ENCODE peak calls at places on chromosome X, in four cellular contexts. E is SK-N-SH, I is AG04450, F is HEK293T. J is an unnamed sample.

GRCh38 chrX:119698835-119699234 is 5.9 kb upstream of the SEPTIN6 start:
- DNase-seq in E (peak), I (no peak), F (peak), J (peak)

GRCh38 chrX:72573158-72573511 is 492 bp upstream of the HDAC8 start:
- DNase-seq in E (no peak), I (no peak), F (no peak), J (no peak)

GRCh38 chrX:154358011-154358410 is 16.4 kb downstream of the FLNA start:
- DNase-seq in E (no peak), I (no peak), F (no peak), J (no peak)

GRCh38 chrX:22395372-22395771 is 122.7 kb downstream of the CBLL2 start:
- DNase-seq in E (no peak), I (no peak), F (no peak), J (no peak)

GRCh38 chrX:113726898-113727297 is 857.0 kb upstream of the HTR2C start:
- DNase-seq in E (no peak), I (no peak), F (no peak), J (no peak)

GRCh38 chrX:20029728-20030127 is 38.9 kb upstream of the BCLAF3 start:
- DNase-seq in E (no peak), I (no peak), F (no peak), J (no peak)

GRCh38 chrX:106170318-106170717 is 2.2 kb downstream of the PWWP3B start:
- DNase-seq in E (peak), I (no peak), F (no peak), J (peak)

GRCh38 chrX:107552976-107553375 is 75.3 kb upstream of the PRPS1 start:
- DNase-seq in E (no peak), I (no peak), F (no peak), J (no peak)

GRCh38 chrX:120755066-120755846 is 120.4 kb downstream of the CT47B1 start:
- DNase-seq in E (no peak), I (no peak), F (no peak), J (no peak)

GRCh38 chrX:74250574-74250973 is 53.4 kb upstream of the ZCCHC13 start:
- DNase-seq in E (no peak), I (no peak), F (no peak), J (no peak)

GRCh38 chrX:6002056-6002455 is 226.6 kb downstream of the NLGN4X start:
- DNase-seq in E (no peak), I (no peak), F (no peak), J (no peak)

GRCh38 chrX:68498044-68498507 is 775 bp upstream of the YIPF6 start:
- DNase-seq in E (peak), I (no peak), F (no peak), J (no peak)

J was measured in midbrain.